ENCODE peak calls at places on chromosomes 13 and 19, in seven cellular contexts. B, J, D, O, R, K and Y are unnamed samples.

GRCh38 chr13:113880651-113881611 is 17.1 kb upstream of the GAS6 start:
- DNase-seq in B (no peak), J (no peak), D (no peak), O (no peak), R (no peak), K (no peak), Y (peak; percentile 13)

GRCh38 chr13:105177265-105177900 is 1358.1 kb downstream of the EFNB2 start:
- DNase-seq in B (no peak), J (no peak), D (no peak), O (no peak), R (no peak), K (no peak), Y (no peak)

GRCh38 chr13:48478401-48478800 is 54.5 kb downstream of the RCBTB2 start:
- DNase-seq in B (peak; percentile 70), J (no peak), D (no peak), O (no peak), R (no peak), K (no peak), Y (no peak)

GRCh38 chr19:954672-955494 is 29.0 kb downstream of the ARID3A start:
- DNase-seq in B (no peak), J (no peak), D (peak; percentile 69), O (no peak), R (no peak), K (peak; percentile 53), Y (peak; percentile 93)

GRCh38 chr13:88592105-88592504 is 920.9 kb downstream of the SLITRK5 start:
- DNase-seq in B (no peak), J (no peak), D (no peak), O (no peak), R (no peak), K (no peak), Y (no peak)

GRCh38 chr19:4896372-4896771 is 6.3 kb downstream of the ARRDC5 start:
- DNase-seq in B (no peak), J (no peak), D (no peak), O (peak; percentile 71), R (no peak), K (no peak), Y (no peak)

GRCh38 chr19:6730153-6730804 is 7.1 kb downstream of the GPR108 start:
- DNase-seq in B (no peak), J (peak; percentile 92), D (peak; percentile 91), O (no peak), R (peak; percentile 63), K (peak; percentile 99), Y (no peak)

GRCh38 chr19:7618771-7619510 is 10.4 kb downstream of the XAB2 start:
- DNase-seq in B (no peak), J (peak; percentile 81), D (peak; percentile 92), O (peak; percentile 15), R (no peak), K (peak; percentile 92), Y (no peak)